ENCODE peak calls at places on chromosomes 6 and 20, in eight cellular contexts. E is ovary, B is endothelial cell of umbilical vein, A is uterus, L is sigmoid colon, Z is IMR-90, Q is tibial nerve, X is adrenal gland. R is an unnamed sample. For H3K27me3, the result is how much of the 10 kb centered on the place peaks cover.

GRCh38 chr6:93549868-93550267 is 130.5 kb upstream of the EPHA7 start:
- DNase-seq in A (no peak), Q (no peak), B (no peak), E (no peak), X (no peak), L (no peak), Z (no peak), R (no peak)

GRCh38 chr20:61304750-61305149 is 52.7 kb downstream of the CDH4 start:
- DNase-seq in B (no peak), E (no peak), A (no peak), X (no peak), Z (no peak), Q (no peak), L (no peak), R (no peak)

GRCh38 chr6:164150221-164150620 is 735.7 kb downstream of the QKI start:
- DNase-seq in Q (no peak), Z (no peak), X (no peak), B (no peak), E (no peak), A (no peak), L (no peak), R (no peak)

GRCh38 chr6:117206951-117207687 is 58.2 kb upstream of the VGLL2 start:
- DNase-seq in Q (no peak), Z (no peak), A (no peak), E (no peak), X (no peak), L (no peak), B (no peak), R (no peak)

GRCh38 chr6:135866445-135867143 is 15.1 kb downstream of the PDE7B start:
- DNase-seq in A (no peak), Q (no peak), X (no peak), B (no peak), Z (no peak), L (no peak), E (no peak), R (no peak)

GRCh38 chr20:58985656-58986055 is 4.6 kb downstream of the NELFCD start:
- DNase-seq in L (peak), B (no peak), Z (no peak), Q (no peak), X (no peak), A (no peak), E (no peak), R (no peak)

GRCh38 chr6:84967389-84967788 is 203.0 kb upstream of the TBX18 start:
- DNase-seq in Z (peak), Q (no peak), E (no peak), X (no peak), B (peak), L (no peak), A (no peak), R (no peak)

GRCh38 chr20:38601216-38602184 is at the start of gene ARHGAP40:
- DNase-seq in B (no peak), E (no peak), A (no peak), X (no peak), Z (no peak), L (no peak), Q (no peak), R (no peak)

GRCh38 chr6:44233560-44234100 is 10.2 kb downstream of the SLC29A1 start:
- DNase-seq in X (no peak), Q (no peak), Z (no peak), A (no peak), L (no peak), E (no peak), B (no peak), R (no peak)

GRCh38 chr6:116012471-116012949 is 48.2 kb downstream of the FRK start:
- DNase-seq in Z (peak), Q (no peak), L (no peak), X (no peak), A (no peak), B (no peak), E (no peak), R (no peak)

GRCh38 chr6:142926494-142927273 is 18.3 kb downstream of the HIVEP2 start:
- DNase-seq in L (peak), Q (peak), Z (peak), X (peak), B (peak), A (peak), E (peak), R (peak)

GRCh38 chr20:21019831-21020655 is 86.1 kb downstream of the LINC00237 start:
- DNase-seq in X (no peak), B (no peak), Z (no peak), A (no peak), L (no peak), E (peak), Q (no peak), R (no peak)

DNA sequence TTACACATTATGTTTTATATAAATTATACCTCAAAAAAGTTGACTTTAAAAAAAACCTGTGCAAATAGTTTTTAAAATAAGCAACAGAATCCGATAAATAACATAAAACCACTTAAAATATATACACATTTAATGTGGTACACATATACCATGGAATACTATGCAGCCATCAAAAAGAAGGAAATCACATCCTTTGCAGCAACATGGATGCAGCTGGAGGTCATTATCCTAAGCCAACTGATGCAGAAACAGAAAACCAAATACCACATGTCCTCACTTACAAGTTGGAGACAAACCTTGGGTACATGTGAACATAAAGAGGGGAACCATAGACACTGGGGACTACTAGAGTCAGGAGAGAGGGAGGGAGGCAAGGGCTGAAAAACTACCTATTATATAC is 4.0 kb upstream of the DEFB121 start:
- DNase-seq in Q (no peak), Z (no peak), E (no peak), A (no peak), B (no peak), X (no peak), L (no peak), R (no peak)
- H3K27me3 ChIP-seq in Q (under half), Z (under half), E (under half), A (under half), B (under half), X (under half), L (under half), R (under half)

GRCh38 chr20:46683620-46683938 is 5.7 kb downstream of the TP53RK start:
- DNase-seq in A (no peak), X (no peak), L (no peak), Q (no peak), B (no peak), E (peak), Z (no peak), R (no peak)
- H3K4me3 ChIP-seq in A (peak), X (no peak), L (peak), Q (no peak), B (no peak), E (peak), Z (peak), R (peak)

DNA sequence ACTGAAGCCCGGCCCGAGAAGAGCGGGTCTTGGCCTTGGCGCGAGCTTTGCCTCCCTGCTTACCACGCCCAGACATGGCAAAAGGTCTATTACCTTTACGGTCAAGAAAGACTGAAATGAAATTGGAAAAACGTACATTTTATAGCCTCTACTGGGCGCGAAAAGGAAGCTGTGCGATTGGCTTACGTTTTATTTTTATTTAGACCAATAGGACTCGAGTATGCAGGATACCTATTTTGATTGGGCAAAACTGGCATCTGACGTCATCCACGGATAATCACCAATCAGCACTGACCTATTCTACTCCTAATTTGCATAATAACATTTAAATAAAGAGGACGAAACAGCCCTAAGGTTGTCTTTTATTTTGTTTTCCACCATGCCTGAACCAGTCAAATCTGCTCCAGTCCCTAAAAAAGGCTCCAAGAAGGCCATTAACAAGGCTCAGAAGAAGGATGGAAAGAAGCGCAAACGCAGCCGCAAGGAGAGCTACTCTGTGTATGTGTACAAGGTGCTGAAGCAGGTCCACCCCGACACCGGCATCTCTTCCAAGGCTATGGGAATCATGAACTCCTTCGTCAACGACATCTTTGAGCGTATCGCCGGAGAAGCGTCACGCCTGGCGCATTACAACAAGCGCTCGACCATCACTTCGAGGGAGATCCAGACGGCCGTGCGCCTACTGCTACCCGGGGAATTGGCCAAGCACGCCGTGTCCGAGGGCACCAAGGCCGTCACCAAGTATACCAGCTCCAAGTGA is 97.4 kb downstream of the OR2B2 start:
- DNase-seq in E (peak), Z (peak), L (peak), X (peak), B (peak), Q (peak), A (peak), R (no peak)
- TF ChIP-seq POLR2A in E (no peak), Z (peak), L (no peak), X (peak), B (peak), Q (no peak), A (peak), R (peak)

GRCh38 chr6:155676346-155676745 is 220.7 kb upstream of the NOX3 start:
- DNase-seq in Z (no peak), A (no peak), B (no peak), X (no peak), Q (no peak), L (no peak), E (no peak), R (no peak)

GRCh38 chr6:155678361-155678760 is 222.7 kb upstream of the NOX3 start:
- DNase-seq in X (no peak), Q (no peak), E (no peak), Z (peak), B (no peak), A (no peak), L (no peak), R (no peak)
- H3K27me3 ChIP-seq in X (under half), Q (under half), E (under half), Z (under half), B (under half), A (under half), L (under half), R (under half)

DNA sequence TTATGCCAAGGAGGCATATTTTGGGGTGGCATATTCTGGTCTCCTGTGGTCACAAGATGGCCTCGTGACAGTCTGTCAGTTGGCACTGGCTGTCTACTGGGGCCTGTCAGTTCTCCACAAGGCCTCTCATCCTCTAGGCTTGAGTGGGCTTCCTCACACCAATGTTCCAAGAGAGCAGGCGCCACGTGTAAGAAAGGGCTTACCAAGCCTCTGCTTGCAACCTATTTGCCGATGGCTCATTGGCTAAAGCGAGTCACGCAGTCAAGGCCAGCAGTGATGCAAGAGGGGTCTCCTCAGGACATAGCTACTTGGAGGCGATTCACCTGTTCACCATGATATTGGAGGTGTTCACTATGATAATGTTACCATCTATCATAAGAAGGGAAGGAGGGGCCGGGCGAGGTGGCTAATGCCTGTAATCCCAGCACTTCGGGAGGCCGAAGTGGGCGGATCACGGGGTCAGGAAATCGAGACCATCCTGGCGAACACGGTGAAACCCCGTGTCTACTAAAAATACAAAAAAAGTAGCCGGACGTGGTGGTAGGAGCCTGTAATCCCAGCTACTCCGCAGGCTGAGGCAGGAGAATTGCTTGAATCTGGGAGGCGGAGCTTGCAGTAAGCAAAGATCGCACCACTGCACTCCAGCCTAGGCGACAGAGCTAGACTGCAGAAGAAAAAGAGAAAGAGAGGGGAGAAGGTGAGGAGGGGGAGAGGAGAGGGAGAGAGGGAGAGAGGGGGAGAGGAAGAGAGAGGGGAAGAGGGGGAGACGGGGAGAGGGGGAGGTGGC is 35.3 kb downstream of the C6orf52 start:
- DNase-seq in L (no peak), B (no peak), E (no peak), Z (no peak), X (no peak), A (no peak), Q (no peak), R (no peak)
- H3K4me3 ChIP-seq in L (peak), B (no peak), E (no peak), Z (peak), X (no peak), A (no peak), Q (no peak), R (peak)

GRCh38 chr6:31782126-31782941 is 5.2 kb upstream of the VWA7 start:
- DNase-seq in X (no peak), Q (no peak), Z (no peak), B (no peak), L (no peak), A (no peak), E (no peak), R (no peak)

GRCh38 chr6:31779908-31780307 is 2.8 kb upstream of the VWA7 start:
- DNase-seq in L (no peak), X (no peak), B (no peak), A (no peak), Z (no peak), E (no peak), Q (no peak), R (no peak)

GRCh38 chr6:31778999-31779885 is 2.1 kb upstream of the VWA7 start:
- DNase-seq in A (no peak), L (no peak), Q (no peak), E (no peak), B (no peak), X (no peak), Z (no peak), R (no peak)

GRCh38 chr6:31781244-31782125 is 4.4 kb upstream of the VWA7 start:
- DNase-seq in Q (no peak), L (no peak), B (no peak), E (no peak), Z (no peak), X (no peak), A (no peak), R (no peak)

GRCh38 chr6:31780507-31781243 is 3.5 kb upstream of the VWA7 start:
- DNase-seq in L (no peak), Z (no peak), X (no peak), Q (no peak), A (no peak), E (no peak), B (no peak), R (no peak)
- TF ChIP-seq POLR2A in L (no peak), Z (no peak), X (no peak), Q (no peak), A (no peak), E (no peak), B (no peak), R (no peak)

GRCh38 chr6:31308845-31309175 is 36.9 kb upstream of the HLA-C start:
- DNase-seq in Q (no peak), Z (no peak), L (no peak), B (no peak), A (no peak), E (no peak), X (no peak), R (no peak)
- H3K27me3 ChIP-seq in Q (under half), Z (half or more), L (under half), B (under half), A (under half), E (under half), X (under half), R (under half)